ENCODE peak calls at places on chromosomes 4 and X, in eight cellular contexts. M is RWPE1, A is pancreas, C is head of caudate nucleus, P is neural crest cell, O is mesenchymal stem cell, E is RPMI7951, J is NCI-H1105. X is an unnamed sample.

GRCh38 chrX:47518105-47518504 is 35.1 kb upstream of the ZNF41 start:
- DNase-seq in P (no peak), E (peak; percentile 74), J (no peak), C (no peak), O (peak; percentile 7), M (no peak), A (no peak), X (no peak)

GRCh38 chrX:7214251-7214650 is 66.3 kb upstream of the PUDP start:
- DNase-seq in A (no peak), C (no peak), P (no peak), M (no peak), J (no peak), O (no peak), E (peak; percentile 1), X (no peak)

GRCh38 chr4:6387946-6388345 is 84.5 kb downstream of the PPP2R2C start:
- DNase-seq in J (no peak), M (no peak), P (no peak), E (no peak), A (no peak), C (no peak), O (no peak), X (no peak)

GRCh38 chrX:69361286-69361926 is 142.7 kb upstream of the NALF2 start:
- DNase-seq in P (no peak), J (no peak), C (no peak), E (peak; percentile 49), M (peak; percentile 4), O (no peak), A (no peak), X (no peak)

GRCh38 chr4:1579834-1580686 is 104.1 kb downstream of the FAM53A start:
- DNase-seq in M (peak; percentile 83), E (peak; percentile 69), J (peak; percentile 21), A (peak; percentile 93), P (peak; percentile 67), O (peak; percentile 91), C (peak; percentile 59), X (peak; percentile 90)

GRCh38 chrX:135384161-135384836 is 37.4 kb upstream of the SMIM10L2A start:
- DNase-seq in A (no peak), P (no peak), M (no peak), J (no peak), C (no peak), E (no peak), O (no peak), X (peak; percentile 27)

GRCh38 chrX:48794993-48795501 is 6.8 kb upstream of the HDAC6 start:
- DNase-seq in O (peak; percentile 67), M (peak; percentile 49), C (no peak), J (no peak), E (peak; percentile 76), P (no peak), A (no peak), X (no peak)

GRCh38 chrX:476724-477075 is 90.0 kb upstream of the PPP2R3B start:
- DNase-seq in J (no peak), M (no peak), C (no peak), P (no peak), E (no peak), A (no peak), O (no peak), X (no peak)

GRCh38 chrX:150446151-150446550 is 83.0 kb downstream of the MAMLD1 start:
- DNase-seq in E (no peak), M (no peak), C (no peak), J (no peak), O (no peak), A (no peak), P (no peak), X (no peak)